ENCODE peak calls at places on chromosome 13, in six cellular contexts. X is sigmoid colon, Y is endothelial cell of umbilical vein, W is breast epithelium, B is transverse colon, Z is stomach. H is an unnamed sample.

GRCh38 chr13:90834700-90835099 is 512.8 kb upstream of the MIR17HG start:
- DNase-seq in X (no peak), B (no peak), W (no peak), Y (no peak), Z (no peak), H (no peak)

GRCh38 chr13:86892330-86892729 is 778.8 kb upstream of the SLITRK5 start:
- DNase-seq in B (no peak), W (no peak), Z (no peak), Y (no peak), X (no peak), H (no peak)

GRCh38 chr13:32624441-32624840 is 38.2 kb downstream of the PDS5B start:
- DNase-seq in X (no peak), B (no peak), Z (no peak), Y (no peak), W (no peak), H (no peak)

GRCh38 chr13:99293178-99293577 is 14.0 kb downstream of the GPR183 start:
- DNase-seq in W (no peak), X (no peak), Y (no peak), Z (no peak), B (no peak), H (no peak)

GRCh38 chr13:113945857-113946408 is 27.9 kb downstream of the C13orf46 start:
- DNase-seq in Z (no peak), W (no peak), B (no peak), Y (no peak), X (peak), H (no peak)

GRCh38 chr13:100650321-100650720 is 24.3 kb downstream of the TMTC4 start:
- DNase-seq in X (no peak), B (no peak), Y (no peak), Z (no peak), W (no peak), H (no peak)

GRCh38 chr13:48505597-48506091 is 27.2 kb downstream of the RCBTB2 start:
- DNase-seq in Y (no peak), Z (no peak), X (no peak), W (no peak), B (peak), H (no peak)

GRCh38 chr13:21996049-21996448 is 325.2 kb downstream of the FGF9 start:
- DNase-seq in W (no peak), B (no peak), X (no peak), Y (no peak), Z (no peak), H (no peak)

GRCh38 chr13:33441015-33441414 is 155.5 kb upstream of the STARD13 start:
- DNase-seq in Z (peak), Y (peak), W (no peak), B (peak), X (no peak), H (no peak)

GRCh38 chr13:111462944-111463343 is 142.5 kb downstream of the TEX29 start:
- DNase-seq in Y (no peak), W (no peak), B (no peak), Z (no peak), X (no peak), H (no peak)

GRCh38 chr13:74270018-74270417 is 135.8 kb upstream of the KLF12 start:
- DNase-seq in W (no peak), X (no peak), Z (no peak), Y (no peak), B (no peak), H (no peak)

GRCh38 chr13:22648325-22648758 is 532.4 kb upstream of the SGCG start:
- DNase-seq in W (no peak), Z (peak), Y (no peak), B (no peak), X (no peak), H (no peak)

GRCh38 chr13:28544026-28544425 is 49.1 kb upstream of the FLT1 start:
- DNase-seq in Y (no peak), W (no peak), X (no peak), Z (no peak), B (no peak), H (no peak)

GRCh38 chr13:59776924-59777690 is 386.6 kb downstream of the DIAPH3 start:
- DNase-seq in Y (peak), X (no peak), Z (no peak), W (no peak), B (no peak), H (no peak)

GRCh38 chr13:91375119-91375729 is 23.2 kb upstream of the GPC5 start:
- DNase-seq in B (no peak), Y (no peak), W (no peak), Z (no peak), X (no peak), H (no peak)

GRCh38 chr13:100512422-100512821 is 76.2 kb downstream of the GGACT start:
- DNase-seq in B (no peak), Z (no peak), X (no peak), Y (no peak), W (no peak), H (no peak)

GRCh38 chr13:44790289-44790688 is 199.0 kb downstream of the NUFIP1 start:
- DNase-seq in X (no peak), W (no peak), B (no peak), Z (peak), Y (no peak), H (no peak)

GRCh38 chr13:39597828-39598227 is 5.2 kb downstream of the LHFPL6 start:
- DNase-seq in B (no peak), Y (peak), X (no peak), Z (no peak), W (no peak), H (no peak)

GRCh38 chr13:91052873-91053272 is 294.6 kb upstream of the MIR17HG start:
- DNase-seq in Z (no peak), X (no peak), W (no peak), B (no peak), Y (no peak), H (no peak)

GRCh38 chr13:37484056-37484455 is 114.5 kb downstream of the POSTN start:
- DNase-seq in W (no peak), B (no peak), X (no peak), Y (no peak), Z (no peak), H (no peak)

DNA sequence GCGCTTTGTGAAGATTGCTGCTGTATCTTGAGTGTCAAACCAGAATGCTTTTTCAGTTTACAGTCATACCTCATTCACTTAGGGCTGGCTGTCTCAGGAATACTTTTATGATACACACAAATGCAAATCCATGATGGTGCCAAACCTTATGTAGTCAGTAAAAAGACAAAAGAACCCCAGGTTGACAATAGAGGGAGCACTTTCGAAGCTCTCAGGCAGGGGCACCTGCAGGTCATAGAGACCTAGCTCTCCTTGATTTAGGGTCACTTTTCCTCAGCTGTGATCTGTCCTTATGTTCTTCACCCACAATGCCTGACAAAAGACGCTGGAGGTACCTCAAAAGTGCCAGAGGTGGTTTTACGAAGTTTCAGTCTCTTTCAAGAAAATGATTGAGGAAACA is 172.2 kb downstream of the DNAJC15 start:
- DNase-seq in W (no peak), Z (no peak), X (no peak), Y (peak), B (no peak), H (no peak)
- TF ChIP-seq POLR2AphosphoS5 in W (no peak), Z (no peak), X (no peak), Y (no peak), B (no peak), H (no peak)

GRCh38 chr13:109720758-109721184 is 65.6 kb downstream of the IRS2 start:
- DNase-seq in Z (peak), B (no peak), W (no peak), X (no peak), Y (no peak), H (no peak)
- TF ChIP-seq POLR2A in Z (no peak), B (no peak), W (no peak), X (no peak), Y (no peak), H (no peak)

GRCh38 chr13:30022256-30022655 is 171.8 kb upstream of the UBL3 start:
- DNase-seq in Z (no peak), Y (no peak), X (no peak), W (no peak), B (no peak), H (no peak)
- TF ChIP-seq POLR2AphosphoS5 in Z (no peak), Y (no peak), X (no peak), W (no peak), B (no peak), H (no peak)

GRCh38 chr13:26784704-26785639 is 24.4 kb upstream of the GPR12 start:
- DNase-seq in X (no peak), B (peak), Z (no peak), Y (no peak), W (no peak), H (no peak)

GRCh38 chr13:26787961-26788360 is 27.4 kb upstream of the GPR12 start:
- DNase-seq in W (no peak), B (no peak), X (no peak), Y (no peak), Z (no peak), H (no peak)

GRCh38 chr13:26786651-26787295 is 26.2 kb upstream of the GPR12 start:
- DNase-seq in Y (no peak), W (no peak), Z (no peak), X (no peak), B (no peak), H (no peak)

GRCh38 chr13:26785845-26786630 is 25.5 kb upstream of the GPR12 start:
- DNase-seq in Z (peak), B (peak), X (peak), Y (no peak), W (no peak), H (no peak)
- TF ChIP-seq POLR2A in Z (no peak), B (no peak), X (no peak), Y (no peak), W (no peak), H (no peak)

DNA sequence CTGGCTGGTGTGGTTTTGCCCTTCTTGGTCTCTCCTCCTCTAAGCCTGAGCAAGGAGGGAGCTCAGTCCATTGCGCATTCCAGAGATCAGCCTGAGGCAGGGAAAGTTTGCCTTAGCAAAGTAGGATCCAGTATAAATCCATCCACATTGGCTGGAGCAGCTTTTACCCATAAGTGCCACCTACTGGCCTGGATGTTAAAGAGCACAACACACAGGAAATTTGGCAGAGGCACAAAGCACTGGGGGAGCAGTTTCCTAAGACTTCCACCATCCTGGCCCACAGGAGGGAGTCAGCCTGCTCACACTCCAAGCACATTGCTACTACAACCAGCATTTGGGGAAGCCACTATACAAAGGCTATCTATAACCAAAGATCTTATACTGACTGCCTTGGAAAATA is 1124.2 kb downstream of the SLITRK1 start:
- DNase-seq in X (no peak), W (no peak), Z (no peak), B (no peak), Y (no peak), H (no peak)
- TF ChIP-seq POLR2AphosphoS5 in X (no peak), W (no peak), Z (no peak), B (no peak), Y (no peak), H (no peak)

DNA sequence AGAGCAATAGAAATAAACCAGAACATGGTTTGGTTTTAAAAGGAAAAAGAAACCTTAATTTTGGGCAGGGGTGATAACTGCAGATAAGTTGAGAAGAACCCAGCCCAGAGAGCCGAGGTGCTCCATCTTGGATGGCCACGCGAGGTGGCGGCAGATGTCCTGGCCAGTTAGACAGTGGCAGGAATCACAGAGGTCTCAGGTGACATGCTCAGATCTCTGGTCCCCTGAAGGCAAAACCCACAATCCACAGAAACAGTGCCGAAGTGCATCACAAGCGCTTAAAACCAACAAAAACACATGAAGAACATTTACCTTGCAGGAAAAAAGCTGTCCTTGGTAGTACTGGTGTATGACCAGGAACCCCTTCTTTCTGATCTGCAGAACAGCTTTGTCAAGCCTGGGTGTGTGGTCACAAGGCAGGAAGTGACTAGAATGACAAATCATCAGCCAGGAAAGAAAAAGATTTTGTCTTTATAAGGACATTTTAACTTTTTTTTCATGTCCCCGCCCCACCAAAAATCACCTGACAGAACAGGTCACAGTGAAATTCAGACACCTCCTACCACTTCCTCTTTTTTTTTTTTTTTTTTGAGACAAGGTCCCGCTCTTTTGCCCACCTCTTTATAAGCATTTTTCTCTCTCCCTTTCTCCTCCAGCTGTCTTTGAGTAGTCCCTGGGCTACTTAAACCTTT is at the start of gene LCP1:
- DNase-seq in Y (no peak), Z (peak), B (peak), X (no peak), W (no peak), H (no peak)
- TF ChIP-seq POLR2A in Y (no peak), Z (peak), B (peak), X (peak), W (no peak), H (peak)

DNA sequence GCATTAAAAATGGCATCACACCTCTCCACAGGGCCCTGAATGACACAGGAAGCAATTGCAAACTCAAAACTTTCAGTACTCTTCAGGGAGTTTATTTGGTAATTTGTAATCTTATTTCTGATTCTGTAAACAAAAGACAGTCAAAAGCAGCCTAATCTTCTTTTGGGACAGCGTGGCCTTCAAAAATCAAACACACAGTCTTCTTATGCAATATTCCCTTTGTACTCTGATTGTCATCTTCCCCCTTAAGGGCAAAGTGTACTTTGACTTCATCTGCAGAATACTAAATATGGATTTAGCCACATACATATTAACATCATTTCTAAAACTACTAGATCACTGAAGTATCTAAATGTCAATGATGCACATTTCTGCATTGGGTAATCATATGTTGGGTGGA is 322.0 kb downstream of the MZT1 start:
- DNase-seq in X (no peak), B (no peak), Z (no peak), Y (no peak), W (no peak), H (no peak)
- TF ChIP-seq POLR2AphosphoS5 in X (no peak), B (no peak), Z (no peak), Y (no peak), W (no peak), H (no peak)

GRCh38 chr13:35649162-35649561 is 172.7 kb upstream of the MAB21L1 start:
- DNase-seq in Y (no peak), W (no peak), Z (no peak), X (no peak), B (no peak), H (no peak)
- TF ChIP-seq POLR2A in Y (no peak), W (no peak), Z (no peak), X (no peak), B (no peak), H (no peak)

GRCh38 chr13:50529154-50529882 is 314.2 kb downstream of the DLEU7 start:
- DNase-seq in W (peak), Y (peak), X (peak), B (peak), Z (peak), H (no peak)
- TF ChIP-seq POLR2AphosphoS5 in W (peak), Y (no peak), X (no peak), B (no peak), Z (no peak), H (no peak)